ENCODE peak calls at places on chromosomes 16 and 17, in five cellular contexts. A, I, H, J and O are unnamed samples.

GRCh38 chr17:58969612-58970011 is 137.1 kb downstream of the TRIM37 start:
- DNase-seq in H (no peak), A (peak), J (no peak), I (no peak), O (no peak)

GRCh38 chr16:10277597-10277996 is 95.4 kb upstream of the GRIN2A start:
- DNase-seq in J (no peak), H (no peak), I (no peak), A (no peak), O (no peak)

GRCh38 chr17:73496232-73496631 is 148.0 kb downstream of the SDK2 start:
- DNase-seq in H (no peak), J (no peak), I (no peak), A (no peak), O (no peak)

GRCh38 chr17:50660887-50661345 is 26.2 kb downstream of the ABCC3 start:
- DNase-seq in J (no peak), I (peak), H (no peak), A (no peak), O (no peak)

GRCh38 chr17:19307521-19307920 is 55.0 kb downstream of the B9D1 start:
- DNase-seq in H (no peak), J (no peak), I (no peak), A (no peak), O (no peak)

GRCh38 chr16:29147710-29148425 is 163.0 kb downstream of the LAT start:
- DNase-seq in A (no peak), H (no peak), I (no peak), J (no peak), O (no peak)

GRCh38 chr17:41967141-41967920 is 736 bp downstream of the CNP start:
- DNase-seq in I (peak), J (peak), H (no peak), A (no peak), O (peak)

GRCh38 chr17:81712468-81713003 is 452 bp downstream of the SLC25A10 start:
- DNase-seq in J (peak), I (peak), H (no peak), A (no peak), O (peak)

GRCh38 chr17:35743911-35744328 is 9.1 kb downstream of the GAS2L2 start:
- DNase-seq in I (peak), J (no peak), H (no peak), A (peak), O (peak)

GRCh38 chr16:70380205-70380918 is 33.7 kb downstream of the DDX19A start:
- DNase-seq in H (no peak), I (peak), A (peak), J (peak), O (no peak)
- TF ChIP-seq MXI1 in H (no peak), I (no peak), A (no peak), J (no peak), O (no peak)

DNA sequence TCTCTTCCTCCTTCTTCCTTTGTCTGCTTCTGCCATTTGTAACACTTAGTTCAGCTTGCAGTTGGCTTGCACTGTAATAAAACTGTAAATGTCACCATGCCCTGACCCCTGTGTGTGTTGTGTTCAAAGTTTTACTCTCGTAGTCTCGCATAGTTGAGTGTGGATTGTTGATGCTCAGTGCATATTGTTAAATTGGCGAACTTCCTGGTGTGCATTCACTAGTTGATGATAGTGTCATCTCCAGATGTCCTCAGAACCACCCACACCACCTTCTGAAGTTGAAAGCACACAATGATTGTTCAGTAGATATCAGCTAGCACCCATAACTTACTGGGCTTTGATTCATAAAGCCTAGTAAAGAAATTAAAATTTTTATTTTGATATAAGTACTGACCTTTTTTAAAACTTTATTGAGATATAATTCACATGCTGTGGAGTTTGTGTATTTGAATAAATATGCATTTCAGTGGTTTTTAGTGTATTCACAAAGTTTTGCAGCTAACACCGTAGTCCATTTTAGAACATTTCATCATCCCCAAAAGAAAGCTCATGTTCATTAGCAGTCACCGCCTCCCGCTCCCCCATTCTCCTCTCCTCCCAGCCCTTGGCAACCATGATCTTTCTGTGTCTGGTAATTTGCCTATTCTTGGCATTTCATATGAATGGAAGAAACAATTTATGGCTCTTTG is 25.0 kb downstream of the USP10 start:
- DNase-seq in I (no peak), A (peak), J (no peak), H (no peak), O (no peak)
- TF ChIP-seq MXI1 in I (no peak), A (no peak), J (no peak), H (no peak), O (no peak)

GRCh38 chr17:43912635-43913304 is 5.4 kb upstream of the MPP2 start:
- DNase-seq in J (no peak), I (no peak), H (no peak), A (no peak), O (no peak)
- TF ChIP-seq MXI1 in J (no peak), I (no peak), H (no peak), A (no peak), O (no peak)

GRCh38 chr16:11349599-11350276 is 4.5 kb downstream of the RMI2 start:
- DNase-seq in J (no peak), A (peak), H (no peak), I (no peak), O (no peak)

GRCh38 chr16:11347831-11348230 is 2.6 kb downstream of the RMI2 start:
- DNase-seq in H (no peak), J (no peak), I (no peak), A (no peak), O (no peak)

GRCh38 chr16:11348737-11349598 is 3.7 kb downstream of the RMI2 start:
- DNase-seq in I (no peak), A (no peak), H (no peak), J (no peak), O (no peak)

GRCh38 chr16:11353158-11353557 is 7.9 kb downstream of the RMI2 start:
- DNase-seq in I (no peak), A (no peak), H (no peak), J (no peak), O (no peak)

GRCh38 chr16:11350531-11351335 is 5.5 kb downstream of the RMI2 start:
- DNase-seq in A (peak), J (no peak), I (peak), H (no peak), O (no peak)
- TF ChIP-seq MXI1 in A (no peak), J (no peak), I (peak), H (no peak), O (no peak)